ENCODE peak calls at places on chromosomes 11 and 22, in seven cellular contexts. X is IMR-90, Z is mesenchymal stem cell, J is H9, W is neuronal stem cell, O is H1, M is trophoblast cell. Y is an unnamed sample.

GRCh38 chr11:95647355-95647754 is 142.2 kb downstream of the FAM76B start:
- DNase-seq in X (no peak), Z (peak), J (no peak), W (no peak), O (no peak), M (no peak), Y (no peak)

GRCh38 chr11:4891996-4892640 is 10.4 kb downstream of the OR51T1 start:
- DNase-seq in X (peak), Z (peak), J (no peak), W (no peak), O (no peak), M (no peak), Y (peak)

GRCh38 chr11:1776944-1777715 is 13.4 kb upstream of the CTSD start:
- DNase-seq in X (no peak), Z (no peak), J (no peak), W (no peak), O (no peak), M (no peak), Y (no peak)

GRCh38 chr11:120208012-120208441 is 2.8 kb upstream of the OAF start:
- DNase-seq in X (no peak), Z (peak), J (no peak), W (no peak), O (no peak), M (no peak), Y (no peak)

GRCh38 chr11:36105743-36106581 is 162.1 kb downstream of the LDLRAD3 start:
- DNase-seq in X (no peak), Z (no peak), J (no peak), W (no peak), O (no peak), M (no peak), Y (no peak)

GRCh38 chr11:65658174-65659021 is 4.3 kb downstream of the RELA start:
- DNase-seq in X (no peak), Z (no peak), J (no peak), W (no peak), O (no peak), M (no peak), Y (no peak)

GRCh38 chr11:75313457-75314272 is 37.8 kb downstream of the ARRB1 start:
- DNase-seq in X (peak), Z (peak), J (no peak), W (no peak), O (no peak), M (no peak), Y (peak)

GRCh38 chr11:65718964-65719492 is 1.6 kb downstream of the RNASEH2C start:
- DNase-seq in X (peak), Z (no peak), J (no peak), W (no peak), O (no peak), M (no peak), Y (no peak)

GRCh38 chr11:125600663-125601062 is 8.0 kb downstream of the STT3A start:
- DNase-seq in X (no peak), Z (no peak), J (no peak), W (no peak), O (no peak), M (no peak), Y (no peak)

GRCh38 chr22:48488611-48489456 is 1338.8 kb downstream of the BRD1 start:
- DNase-seq in X (no peak), Z (no peak), J (peak), W (peak), O (no peak), M (no peak), Y (peak)

GRCh38 chr11:14908214-14908880 is 16.3 kb upstream of the CYP2R1 start:
- DNase-seq in X (peak), Z (peak), J (peak), W (no peak), O (no peak), M (peak), Y (peak)

GRCh38 chr11:117809236-117810055 is 12.4 kb upstream of the DSCAML1 start:
- DNase-seq in X (peak), Z (peak), J (peak), W (peak), O (no peak), M (peak), Y (peak)

GRCh38 chr11:3667149-3668035 is 3.8 kb downstream of the CHRNA10 start:
- DNase-seq in X (no peak), Z (no peak), J (no peak), W (no peak), O (no peak), M (no peak), Y (no peak)
- H3K23ac ChIP-seq in X (no peak), Z (no peak), J (no peak), W (peak), O (no peak), M (no peak), Y (no peak)

GRCh38 chr11:62778441-62778840 is 7.2 kb downstream of the TAF6L start:
- DNase-seq in X (no peak), Z (no peak), J (no peak), W (no peak), O (no peak), M (no peak), Y (no peak)
- H2AK5ac ChIP-seq in X (no peak), Z (no peak), J (no peak), W (no peak), O (no peak), M (no peak), Y (no peak)

GRCh38 chr11:66956689-66957290 is 1.4 kb downstream of the PC start:
- DNase-seq in X (peak), Z (peak), J (peak), W (no peak), O (no peak), M (peak), Y (peak)
- H3K4ac ChIP-seq in X (peak), Z (no peak), J (no peak), W (no peak), O (no peak), M (no peak), Y (no peak)

DNA sequence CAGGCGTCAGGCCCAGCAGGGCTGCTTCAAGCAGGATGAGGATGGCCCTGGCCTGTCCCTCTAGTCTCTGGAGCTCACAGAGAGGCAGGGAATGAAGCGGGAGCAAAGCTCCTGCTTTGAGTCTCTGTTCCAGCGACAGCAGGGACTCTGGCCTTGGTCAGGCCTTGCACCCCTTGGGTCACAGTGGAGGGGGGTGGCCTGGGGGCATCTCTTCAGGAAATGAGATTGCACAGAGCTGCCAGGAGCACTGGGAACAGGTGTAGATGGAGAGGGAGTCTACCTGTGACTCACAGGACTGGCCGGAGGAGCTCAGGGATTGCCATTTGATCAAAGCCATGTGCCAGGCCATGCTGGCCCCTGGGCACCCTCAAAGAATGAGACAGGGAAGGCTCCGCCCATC is 1.6 kb downstream of the ANO1 start:
- DNase-seq in X (no peak), Z (no peak), J (no peak), W (no peak), O (no peak), M (no peak), Y (no peak)
- H3K23ac ChIP-seq in X (no peak), Z (no peak), J (no peak), W (peak), O (no peak), M (no peak), Y (no peak)

GRCh38 chr22:39984750-39985149 is 10.0 kb upstream of the FAM83F start:
- DNase-seq in X (no peak), Z (no peak), J (no peak), W (no peak), O (no peak), M (no peak), Y (no peak)
- H2AK5ac ChIP-seq in X (no peak), Z (no peak), J (no peak), W (no peak), O (no peak), M (no peak), Y (no peak)